ENCODE peak calls at places on chromosomes 5 and 9, in six cellular contexts. One of them, this sample, is unnamed.

GRCh38 chr5:132006331-132007120 is 4.9 kb downstream of the ACSL6 start:
- DNase-seq in T1000: no peak
- DNase-seq in NCI-H1417: no peak
- DNase-seq in H54: no peak
- DNase-seq in Kasumi-1: no peak
- DNase-seq in KG1: no peak
- DNase-seq in this sample: peak; percentile 59

GRCh38 chr5:136046231-136046630 is 17.4 kb downstream of the TGFBI start:
- DNase-seq in T1000: no peak
- DNase-seq in NCI-H1417: no peak
- DNase-seq in H54: no peak
- DNase-seq in Kasumi-1: no peak
- DNase-seq in KG1: no peak
- DNase-seq in this sample: no peak

GRCh38 chr5:67173959-67174358 is 22.6 kb downstream of the CD180 start:
- DNase-seq in T1000: no peak
- DNase-seq in NCI-H1417: no peak
- DNase-seq in H54: no peak
- DNase-seq in Kasumi-1: no peak
- DNase-seq in KG1: no peak
- DNase-seq in this sample: no peak

GRCh38 chr9:37338218-37338617 is 84.3 kb upstream of the GRHPR start:
- DNase-seq in T1000: no peak
- DNase-seq in NCI-H1417: no peak
- DNase-seq in H54: no peak
- DNase-seq in Kasumi-1: peak; percentile 22
- DNase-seq in KG1: no peak
- DNase-seq in this sample: no peak

GRCh38 chr5:126656397-126657007 is 55.8 kb downstream of the PHAX start:
- DNase-seq in T1000: no peak
- DNase-seq in NCI-H1417: peak; percentile 44
- DNase-seq in H54: peak; percentile 38
- DNase-seq in Kasumi-1: peak; percentile 65
- DNase-seq in KG1: no peak
- DNase-seq in this sample: no peak

GRCh38 chr9:137138058-137138697 is 776 bp upstream of the GRIN1 start:
- DNase-seq in T1000: no peak
- DNase-seq in NCI-H1417: peak; percentile 78
- DNase-seq in H54: peak; percentile 95
- DNase-seq in Kasumi-1: no peak
- DNase-seq in KG1: no peak
- DNase-seq in this sample: peak; percentile 67

GRCh38 chr5:9903806-9904205 is 273.7 kb upstream of the TAS2R1 start:
- DNase-seq in T1000: no peak
- DNase-seq in NCI-H1417: no peak
- DNase-seq in H54: no peak
- DNase-seq in Kasumi-1: no peak
- DNase-seq in KG1: no peak
- DNase-seq in this sample: no peak

GRCh38 chr9:26710008-26710407 is 182.6 kb downstream of the CAAP1 start:
- DNase-seq in T1000: no peak
- DNase-seq in NCI-H1417: no peak
- DNase-seq in H54: no peak
- DNase-seq in Kasumi-1: no peak
- DNase-seq in KG1: no peak
- DNase-seq in this sample: no peak

GRCh38 chr5:139406960-139407359 is 3.1 kb upstream of the SPATA24 start:
- DNase-seq in T1000: no peak
- DNase-seq in NCI-H1417: no peak
- DNase-seq in H54: no peak
- DNase-seq in Kasumi-1: no peak
- DNase-seq in KG1: no peak
- DNase-seq in this sample: no peak

GRCh38 chr5:8842906-8843590 is 702.8 kb downstream of the SEMA5A start:
- DNase-seq in T1000: no peak
- DNase-seq in NCI-H1417: peak; percentile 40
- DNase-seq in H54: peak; percentile 58
- DNase-seq in Kasumi-1: peak; percentile 4
- DNase-seq in KG1: no peak
- DNase-seq in this sample: peak; percentile 95

GRCh38 chr9:99433555-99433954 is 211.5 kb downstream of the SEC61B start:
- DNase-seq in T1000: peak; percentile 49
- DNase-seq in NCI-H1417: no peak
- DNase-seq in H54: peak; percentile 80
- DNase-seq in Kasumi-1: peak; percentile 47
- DNase-seq in KG1: peak; percentile 23
- DNase-seq in this sample: no peak

GRCh38 chr9:78934880-78935279 is 636.9 kb upstream of the TLE4 start:
- DNase-seq in T1000: no peak
- DNase-seq in NCI-H1417: no peak
- DNase-seq in H54: no peak
- DNase-seq in Kasumi-1: no peak
- DNase-seq in KG1: no peak
- DNase-seq in this sample: no peak

GRCh38 chr5:177552839-177553455 is 1.4 kb downstream of the FAM193B start:
- DNase-seq in T1000: no peak
- DNase-seq in NCI-H1417: no peak
- DNase-seq in H54: no peak
- DNase-seq in Kasumi-1: no peak
- DNase-seq in KG1: no peak
- DNase-seq in this sample: peak; percentile 50

GRCh38 chr5:104187656-104188055 is 625.1 kb upstream of the NUDT12 start:
- DNase-seq in T1000: no peak
- DNase-seq in NCI-H1417: no peak
- DNase-seq in H54: no peak
- DNase-seq in Kasumi-1: no peak
- DNase-seq in KG1: no peak
- DNase-seq in this sample: no peak

GRCh38 chr9:129547869-129548570 is 72.9 kb downstream of the C9orf50 start:
- DNase-seq in T1000: no peak
- DNase-seq in NCI-H1417: no peak
- DNase-seq in H54: no peak
- DNase-seq in Kasumi-1: no peak
- DNase-seq in KG1: no peak
- DNase-seq in this sample: no peak

GRCh38 chr5:170269579-170269978 is 28.0 kb downstream of the LCP2 start:
- DNase-seq in T1000: no peak
- DNase-seq in NCI-H1417: no peak
- DNase-seq in H54: no peak
- DNase-seq in Kasumi-1: peak; percentile 75
- DNase-seq in KG1: no peak
- DNase-seq in this sample: no peak

GRCh38 chr5:116669261-116670049 is 94.8 kb upstream of the SEMA6A start:
- DNase-seq in T1000: no peak
- DNase-seq in NCI-H1417: peak; percentile 3
- DNase-seq in H54: no peak
- DNase-seq in Kasumi-1: no peak
- DNase-seq in KG1: no peak
- DNase-seq in this sample: peak; percentile 19

GRCh38 chr5:15620501-15620900 is 120.5 kb downstream of the FBXL7 start:
- DNase-seq in T1000: no peak
- DNase-seq in NCI-H1417: no peak
- DNase-seq in H54: peak; percentile 26
- DNase-seq in Kasumi-1: no peak
- DNase-seq in KG1: no peak
- DNase-seq in this sample: no peak

GRCh38 chr5:77379558-77380061 is 112.5 kb downstream of the WDR41 start:
- DNase-seq in T1000: no peak
- DNase-seq in NCI-H1417: no peak
- DNase-seq in H54: no peak
- DNase-seq in Kasumi-1: no peak
- DNase-seq in KG1: no peak
- DNase-seq in this sample: no peak

GRCh38 chr5:135557034-135557838 is 21.5 kb upstream of the NEUROG1 start:
- DNase-seq in T1000: no peak
- DNase-seq in NCI-H1417: no peak
- DNase-seq in H54: no peak
- DNase-seq in Kasumi-1: no peak
- DNase-seq in KG1: no peak
- DNase-seq in this sample: no peak

GRCh38 chr5:14325369-14325768 is 182.2 kb downstream of the TRIO start:
- DNase-seq in T1000: no peak
- DNase-seq in NCI-H1417: no peak
- DNase-seq in H54: no peak
- DNase-seq in Kasumi-1: no peak
- DNase-seq in KG1: no peak
- DNase-seq in this sample: no peak

GRCh38 chr9:124012368-124013262 is 1.0 kb downstream of the LHX2 start:
- DNase-seq in T1000: peak; percentile 28
- DNase-seq in NCI-H1417: no peak
- DNase-seq in H54: no peak
- DNase-seq in Kasumi-1: no peak
- DNase-seq in KG1: no peak
- DNase-seq in this sample: no peak

GRCh38 chr5:111075520-111075919 is 4.0 kb downstream of the TSLP start:
- DNase-seq in T1000: no peak
- DNase-seq in NCI-H1417: no peak
- DNase-seq in H54: no peak
- DNase-seq in Kasumi-1: no peak
- DNase-seq in KG1: no peak
- DNase-seq in this sample: no peak

GRCh38 chr5:7849531-7850240 is 1.2 kb downstream of the CFAP90 start:
- DNase-seq in T1000: no peak
- DNase-seq in NCI-H1417: peak; percentile 83
- DNase-seq in H54: no peak
- DNase-seq in Kasumi-1: peak; percentile 18
- DNase-seq in KG1: no peak
- DNase-seq in this sample: peak; percentile 30

This sample was measured in posterior cingulate gyrus.